ENCODE peak calls at places on chromosomes 2 and 18, in ten cellular contexts. X, B, O, L, C, F, Z, S, W and M are unnamed samples.

GRCh38 chr2:166434491-166434890 is 58.7 kb upstream of the SCN9A start:
- DNase-seq in O (no peak), W (no peak), F (no peak), X (no peak), B (no peak), Z (no peak), S (no peak), C (no peak), L (no peak), M (no peak)

GRCh38 chr2:139293992-139294548 is 513.9 kb upstream of the NXPH2 start:
- DNase-seq in Z (no peak), B (no peak), L (no peak), C (no peak), W (no peak), X (peak), S (no peak), O (no peak), F (no peak), M (no peak)

GRCh38 chr18:48994926-48995835 is 44.4 kb upstream of the SMAD7 start:
- DNase-seq in Z (no peak), B (no peak), O (no peak), W (no peak), F (no peak), C (no peak), S (no peak), L (no peak), X (no peak), M (no peak)

GRCh38 chr2:204566439-204566838 is 21.2 kb downstream of the PARD3B start:
- DNase-seq in O (no peak), B (no peak), S (no peak), X (no peak), W (no peak), Z (no peak), C (no peak), F (no peak), L (no peak), M (no peak)

GRCh38 chr18:25935356-25935755 is 155.1 kb downstream of the SS18 start:
- DNase-seq in B (no peak), X (no peak), S (no peak), O (no peak), F (no peak), W (no peak), C (no peak), Z (no peak), L (no peak), M (no peak)

GRCh38 chr2:218282173-218282991 is 9.9 kb downstream of the TMBIM1 start:
- DNase-seq in X (peak), F (peak), B (no peak), W (peak), Z (no peak), O (no peak), L (no peak), S (no peak), C (peak), M (no peak)

GRCh38 chr2:120847700-120848321 is 112.1 kb downstream of the GLI2 start:
- DNase-seq in B (no peak), X (no peak), Z (no peak), S (no peak), W (no peak), L (no peak), C (no peak), F (peak), O (no peak), M (no peak)

GRCh38 chr2:211128287-211128686 is 571.9 kb downstream of the CPS1 start:
- DNase-seq in F (no peak), O (no peak), B (no peak), C (no peak), W (no peak), L (no peak), X (peak), Z (no peak), S (no peak), M (no peak)

GRCh38 chr2:239504643-239505235 is 103.9 kb upstream of the HDAC4 start:
- DNase-seq in O (no peak), F (no peak), L (no peak), C (no peak), W (no peak), S (no peak), Z (no peak), X (no peak), B (no peak), M (no peak)

GRCh38 chr2:6526093-6526824 is 339.4 kb downstream of the CMPK2 start:
- DNase-seq in S (peak), W (no peak), F (peak), L (no peak), Z (no peak), B (no peak), C (no peak), X (peak), O (no peak), M (no peak)

GRCh38 chr2:215361876-215362561 is 50.2 kb downstream of the ATIC start:
- DNase-seq in W (no peak), Z (no peak), X (no peak), B (no peak), O (no peak), S (no peak), C (peak), F (no peak), L (no peak), M (no peak)

GRCh38 chr18:25121442-25121841 is 230.5 kb downstream of the ZNF521 start:
- DNase-seq in B (no peak), O (no peak), F (no peak), W (no peak), X (no peak), C (no peak), Z (no peak), L (no peak), S (no peak), M (no peak)

GRCh38 chr2:188676012-188676405 is 298.2 kb upstream of the COL3A1 start:
- DNase-seq in O (no peak), L (no peak), X (no peak), S (no peak), C (no peak), F (no peak), B (peak), W (peak), Z (no peak), M (no peak)

GRCh38 chr2:83461135-83461534 is 997.9 kb downstream of the SUCLG1 start:
- DNase-seq in B (no peak), S (no peak), F (no peak), Z (no peak), L (no peak), O (no peak), X (no peak), C (no peak), W (no peak), M (no peak)

GRCh38 chr2:176470713-176471112 is 201.5 kb downstream of the MTX2 start:
- DNase-seq in B (no peak), X (no peak), Z (no peak), S (no peak), O (no peak), F (no peak), C (no peak), W (no peak), L (no peak), M (no peak)

GRCh38 chr2:230335461-230335863 is 8.5 kb downstream of the SP140L start:
- DNase-seq in S (no peak), C (no peak), O (no peak), W (no peak), Z (no peak), X (peak), F (no peak), L (no peak), B (no peak), M (no peak)

GRCh38 chr2:38409136-38409903 is 32.2 kb upstream of the ATL2 start:
- DNase-seq in F (no peak), X (peak), L (no peak), S (no peak), W (no peak), B (no peak), C (no peak), O (no peak), Z (no peak), M (no peak)

GRCh38 chr18:55318864-55319516 is 269.0 kb downstream of the TCF4 start:
- DNase-seq in F (peak), L (no peak), W (peak), S (no peak), Z (no peak), C (peak), O (no peak), B (peak), X (no peak), M (no peak)

GRCh38 chr18:61596296-61596695 is 263.1 kb downstream of the CDH20 start:
- DNase-seq in X (no peak), B (peak), S (no peak), F (no peak), Z (no peak), O (no peak), W (no peak), L (no peak), C (no peak), M (no peak)

GRCh38 chr2:218734190-218734975 is 23.7 kb downstream of the TTLL4 start:
- DNase-seq in F (no peak), S (no peak), X (peak), C (no peak), B (no peak), L (no peak), Z (no peak), W (peak), O (no peak), M (no peak)

GRCh38 chr2:4690913-4691312 is 987.5 kb downstream of the DCDC2C start:
- DNase-seq in C (no peak), S (no peak), O (no peak), X (no peak), Z (no peak), W (no peak), L (no peak), B (no peak), F (no peak), M (no peak)

GRCh38 chr18:41974661-41975286 is 19.7 kb downstream of the PIK3C3 start:
- DNase-seq in O (no peak), W (no peak), F (no peak), L (no peak), Z (no peak), B (no peak), S (no peak), C (no peak), X (no peak), M (no peak)

GRCh38 chr2:223108376-223109100 is 56.5 kb downstream of the KCNE4 start:
- DNase-seq in O (no peak), Z (no peak), L (no peak), C (peak), B (no peak), W (peak), F (no peak), S (no peak), X (no peak), M (no peak)